ENCODE peak calls at places on chromosomes 1 and 21, in eight cellular contexts. D, L, U, S, H, Z, T and Y are unnamed samples.

GRCh38 chr1:33383974-33384767 is 46.7 kb downstream of the PHC2 start:
- DNase-seq in D (no peak), L (peak; percentile 78), U (peak; percentile 55), S (no peak), H (no peak), Z (peak; percentile 45), T (peak; percentile 80), Y (peak; percentile 74)

GRCh38 chr1:103529746-103530145 is 4.2 kb downstream of the RNPC3 start:
- DNase-seq in D (peak; percentile 42), L (peak; percentile 66), U (peak; percentile 39), S (peak; percentile 35), H (peak; percentile 86), Z (no peak), T (no peak), Y (peak; percentile 54)

GRCh38 chr1:87180682-87181081 is 148.0 kb upstream of the LMO4 start:
- DNase-seq in D (no peak), L (no peak), U (no peak), S (peak; percentile 60), H (no peak), Z (no peak), T (no peak), Y (no peak)

GRCh38 chr1:15810073-15810472 is 2.6 kb upstream of the UQCRHL start:
- DNase-seq in D (no peak), L (no peak), U (no peak), S (no peak), H (no peak), Z (no peak), T (no peak), Y (no peak)

GRCh38 chr1:112702420-112703261 is 4.3 kb downstream of the RHOC start:
- DNase-seq in D (no peak), L (no peak), U (no peak), S (no peak), H (peak; percentile 43), Z (no peak), T (no peak), Y (no peak)

GRCh38 chr1:192167941-192168685 is 9.9 kb downstream of the RGS18 start:
- DNase-seq in D (no peak), L (no peak), U (no peak), S (no peak), H (no peak), Z (no peak), T (peak; percentile 26), Y (peak; percentile 11)

GRCh38 chr1:26337625-26338024 is 16.3 kb downstream of the CRYBG2 start:
- DNase-seq in D (no peak), L (no peak), U (no peak), S (no peak), H (peak; percentile 65), Z (no peak), T (no peak), Y (no peak)

GRCh38 chr21:43361127-43361492 is 65.8 kb downstream of the SIK1 start:
- DNase-seq in D (no peak), L (peak; percentile 44), U (no peak), S (peak; percentile 81), H (no peak), Z (no peak), T (no peak), Y (peak; percentile 54)

GRCh38 chr1:63261736-63262142 is 60.6 kb upstream of the FOXD3 start:
- DNase-seq in D (no peak), L (no peak), U (no peak), S (no peak), H (no peak), Z (no peak), T (no peak), Y (peak; percentile 15)

GRCh38 chr1:115717541-115717940 is 51.0 kb downstream of the CASQ2 start:
- DNase-seq in D (peak; percentile 45), L (peak; percentile 41), U (peak; percentile 53), S (no peak), H (no peak), Z (peak; percentile 39), T (peak; percentile 51), Y (peak; percentile 27)

GRCh38 chr1:21845646-21846641 is 33.9 kb downstream of the LDLRAD2 start:
- DNase-seq in D (no peak), L (no peak), U (no peak), S (peak; percentile 58), H (no peak), Z (no peak), T (no peak), Y (no peak)

GRCh38 chr1:159162511-159163265 is 8.7 kb upstream of the CADM3 start:
- DNase-seq in D (no peak), L (no peak), U (peak; percentile 18), S (no peak), H (no peak), Z (no peak), T (no peak), Y (no peak)

GRCh38 chr1:245154429-245155185 is at the start of gene KIF26B:
- DNase-seq in D (no peak), L (peak; percentile 50), U (peak; percentile 56), S (peak; percentile 66), H (peak; percentile 95), Z (no peak), T (peak; percentile 73), Y (peak; percentile 73)

GRCh38 chr1:245153645-245154428 is 948 bp upstream of the KIF26B start:
- DNase-seq in D (no peak), L (no peak), U (peak; percentile 12), S (no peak), H (peak; percentile 88), Z (no peak), T (peak; percentile 44), Y (no peak)

GRCh38 chr1:245156041-245156735 is 1.4 kb downstream of the KIF26B start:
- DNase-seq in D (peak; percentile 82), L (peak; percentile 71), U (peak; percentile 89), S (peak; percentile 92), H (peak; percentile 99), Z (peak; percentile 45), T (peak; percentile 80), Y (peak; percentile 71)

GRCh38 chr1:245155186-245156040 is 628 bp downstream of the KIF26B start:
- DNase-seq in D (no peak), L (no peak), U (peak; percentile 37), S (no peak), H (peak; percentile 91), Z (no peak), T (peak; percentile 74), Y (peak; percentile 30)

GRCh38 chr1:245156736-245157505 is 2.1 kb downstream of the KIF26B start:
- DNase-seq in D (no peak), L (peak; percentile 37), U (peak; percentile 12), S (no peak), H (peak; percentile 90), Z (no peak), T (peak; percentile 34), Y (peak; percentile 62)
- H3K27me3 ChIP-seq in D (no peaks in the 10 kb centered on the region), L (no peaks in the 10 kb centered on the region), U (peaks cover 83% of the 10 kb centered on the region), S (no peaks in the 10 kb centered on the region), H (peaks cover 30% of the 10 kb centered on the region), Z (no peaks in the 10 kb centered on the region), T (peaks cover 13% of the 10 kb centered on the region), Y (peaks cover 3% of the 10 kb centered on the region)

DNA sequence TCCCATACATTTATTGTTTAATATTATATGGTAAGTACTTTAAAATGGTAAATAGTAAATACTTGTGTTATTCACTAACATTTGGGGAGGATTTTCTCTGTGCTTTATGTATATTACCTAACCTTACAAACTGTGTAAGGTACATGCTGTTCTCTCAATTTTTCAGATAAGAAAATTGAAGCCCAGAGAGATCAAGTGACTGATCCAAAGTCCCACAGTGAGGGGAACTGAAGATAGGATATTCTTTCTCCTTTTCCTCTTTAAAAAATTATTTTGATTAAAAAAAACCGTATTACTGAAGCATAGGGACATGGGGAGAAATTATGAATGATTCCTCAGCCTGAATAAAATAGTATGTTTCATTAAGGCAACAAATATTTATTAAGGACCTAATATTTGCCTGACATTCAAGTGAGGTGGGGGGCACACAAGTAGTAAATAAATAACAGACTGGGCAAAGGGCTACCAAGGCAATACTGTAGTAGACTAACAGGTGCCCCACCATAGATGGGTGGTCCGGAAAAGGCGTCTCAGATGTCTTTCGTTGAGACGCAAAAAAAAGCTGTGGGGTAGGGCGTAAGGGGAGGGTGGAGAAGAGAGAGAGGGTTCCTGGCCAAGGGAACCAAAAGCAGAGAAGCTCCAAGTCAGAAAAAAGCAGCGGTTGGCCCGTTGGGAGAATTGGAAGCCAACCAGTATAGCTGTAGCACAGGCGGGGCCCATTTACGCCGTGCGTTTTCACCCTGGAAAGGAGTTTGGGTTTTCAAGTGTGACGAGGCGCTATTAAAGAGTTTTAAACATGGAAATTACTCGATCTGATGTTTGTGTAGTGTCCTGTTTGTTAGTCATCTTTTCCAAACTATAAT is 944 bp upstream of the AGO3 start:
- DNase-seq in D (peak; percentile 21), L (peak; percentile 33), U (peak; percentile 54), S (peak; percentile 79), H (peak; percentile 80), Z (peak; percentile 68), T (no peak), Y (peak; percentile 67)
- H3K27ac ChIP-seq in D (peak overlapping the region; percentile 97), L (peak overlapping the region; percentile 96), U (peak overlapping the region; percentile 91), S (peak overlapping the region; percentile 99), H (peak overlapping the region; percentile 88), Z (peak overlapping the region; percentile 99), T (peak overlapping the region; percentile 76), Y (peak overlapping the region; percentile 84)

GRCh38 chr1:3032371-3032862 is 11.2 kb downstream of the ACTRT2 start:
- DNase-seq in D (no peak), L (no peak), U (no peak), S (no peak), H (peak; percentile 62), Z (peak; percentile 8), T (no peak), Y (no peak)
- H3K27me3 ChIP-seq in D (no peaks in the 10 kb centered on the region), L (no peaks in the 10 kb centered on the region), U (peaks cover 99% of the 10 kb centered on the region), S (no peaks in the 10 kb centered on the region), H (no peaks in the 10 kb centered on the region), Z (no peaks in the 10 kb centered on the region), T (no peaks in the 10 kb centered on the region), Y (no peaks in the 10 kb centered on the region)

GRCh38 chr1:68183895-68184294 is 48.4 kb downstream of the WLS start:
- DNase-seq in D (no peak), L (no peak), U (no peak), S (no peak), H (no peak), Z (no peak), T (no peak), Y (no peak)

GRCh38 chr1:68185743-68186142 is 46.6 kb downstream of the WLS start:
- DNase-seq in D (no peak), L (no peak), U (peak; percentile 58), S (no peak), H (no peak), Z (no peak), T (no peak), Y (no peak)

GRCh38 chr1:68191717-68192116 is 40.6 kb downstream of the WLS start:
- DNase-seq in D (no peak), L (no peak), U (no peak), S (no peak), H (no peak), Z (no peak), T (no peak), Y (no peak)

GRCh38 chr1:68188060-68188538 is 44.2 kb downstream of the WLS start:
- DNase-seq in D (no peak), L (peak; percentile 53), U (no peak), S (no peak), H (no peak), Z (no peak), T (peak; percentile 87), Y (peak; percentile 83)

DNA sequence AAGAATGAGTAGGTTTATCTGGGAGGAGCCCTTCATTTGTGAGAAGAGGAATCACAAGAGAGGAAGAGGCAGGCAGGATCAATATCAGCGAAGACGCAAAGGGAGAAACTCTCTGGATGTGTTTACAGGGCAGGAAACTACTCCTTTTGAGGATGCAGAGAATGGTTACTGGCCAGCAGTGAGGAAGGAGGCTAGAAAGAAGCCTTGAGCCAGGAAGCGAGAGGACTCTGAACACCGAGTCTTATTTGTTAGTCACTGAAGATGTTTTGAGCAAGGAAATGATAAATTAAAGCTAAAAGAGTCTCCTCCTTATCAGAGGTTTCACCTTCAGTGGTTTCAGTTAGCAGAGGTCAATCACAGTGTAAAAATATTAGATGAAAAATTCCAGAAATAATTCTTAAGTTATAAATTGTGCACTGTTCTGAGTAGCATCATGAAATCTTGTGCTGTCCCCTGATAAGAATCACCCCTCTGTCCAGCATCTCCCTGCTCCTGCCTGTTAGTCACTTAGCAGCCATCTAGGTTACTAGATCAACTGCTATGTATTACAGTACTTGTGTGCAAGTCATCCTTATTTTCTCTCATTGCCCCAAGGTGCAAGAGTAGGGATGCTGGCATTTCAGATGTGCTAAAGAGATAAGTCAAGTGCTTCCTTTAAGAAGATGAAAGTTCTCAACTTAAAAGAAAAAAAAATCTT is 43.5 kb downstream of the WLS start:
- DNase-seq in D (no peak), L (no peak), U (no peak), S (no peak), H (no peak), Z (no peak), T (peak; percentile 70), Y (no peak)
- H3K27ac ChIP-seq in D (no peak overlapping the region), L (peak overlapping the region; percentile 78), U (no peak overlapping the region), S (no peak overlapping the region), H (peak overlapping the region; percentile 75), Z (peak overlapping the region; percentile 51), T (peak overlapping the region; percentile 75), Y (peak overlapping the region; percentile 71)